ENCODE peak calls at places on chromosome 20, in four cellular contexts. T is fibroblast of pulmonary artery, C is choroid plexus epithelial cell, R is epithelial cell of proximal tubule. F is an unnamed sample.

GRCh38 chr20:16514145-16514544 is 59.1 kb downstream of the KIF16B start:
- DNase-seq in R (no peak), C (no peak), T (no peak), F (no peak)

GRCh38 chr20:46811328-46812084 is 83.1 kb upstream of the EYA2 start:
- DNase-seq in R (no peak), C (no peak), T (no peak), F (peak; percentile 8)

GRCh38 chr20:52209154-52209571 is 17.6 kb upstream of the ZFP64 start:
- DNase-seq in C (no peak), R (no peak), T (no peak), F (no peak)

GRCh38 chr20:62743777-62744317 is 35.2 kb downstream of the NTSR1 start:
- DNase-seq in C (no peak), R (no peak), T (no peak), F (no peak)

GRCh38 chr20:57244627-57245214 is 21.7 kb downstream of the BMP7 start:
- DNase-seq in T (no peak), R (no peak), C (no peak), F (no peak)

GRCh38 chr20:62898970-62899632 is 27.2 kb downstream of the DIDO1 start:
- DNase-seq in T (no peak), R (no peak), C (no peak), F (no peak)

GRCh38 chr20:15675813-15676484 is 897.3 kb downstream of the KIF16B start:
- DNase-seq in R (no peak), C (no peak), T (no peak), F (no peak)

GRCh38 chr20:6402026-6402425 is 279.2 kb upstream of the FERMT1 start:
- DNase-seq in C (peak; percentile 62), R (no peak), T (no peak), F (no peak)

GRCh38 chr20:46992640-46993035 is 98.0 kb downstream of the EYA2 start:
- DNase-seq in C (no peak), R (no peak), T (no peak), F (no peak)

GRCh38 chr20:61450549-61450948 is 198.5 kb downstream of the CDH4 start:
- DNase-seq in C (no peak), T (no peak), R (no peak), F (no peak)

GRCh38 chr20:354298-354977 is 7.5 kb downstream of the NRSN2 start:
- DNase-seq in T (peak; percentile 82), R (no peak), C (peak; percentile 81), F (peak; percentile 76)

GRCh38 chr20:32920530-32921298 is 62.0 kb downstream of the EFCAB8 start:
- DNase-seq in C (no peak), T (no peak), R (no peak), F (no peak)

GRCh38 chr20:8912731-8913130 is 156.2 kb upstream of the PLCB4 start:
- DNase-seq in R (no peak), C (no peak), T (no peak), F (no peak)

GRCh38 chr20:60008130-60008808 is 50.0 kb downstream of the CDH26 start:
- DNase-seq in T (no peak), C (no peak), R (no peak), F (no peak)

GRCh38 chr20:19026901-19027644 is 185.4 kb upstream of the SLC24A3 start:
- DNase-seq in C (no peak), T (no peak), R (no peak), F (no peak)

GRCh38 chr20:58718121-58718563 is 25.5 kb downstream of the NPEPL1 start:
- DNase-seq in R (no peak), T (no peak), C (no peak), F (no peak)

GRCh38 chr20:33441142-33441955 is 2.2 kb downstream of the SNTA1 start:
- DNase-seq in R (no peak), C (no peak), T (no peak), F (no peak)

DNA sequence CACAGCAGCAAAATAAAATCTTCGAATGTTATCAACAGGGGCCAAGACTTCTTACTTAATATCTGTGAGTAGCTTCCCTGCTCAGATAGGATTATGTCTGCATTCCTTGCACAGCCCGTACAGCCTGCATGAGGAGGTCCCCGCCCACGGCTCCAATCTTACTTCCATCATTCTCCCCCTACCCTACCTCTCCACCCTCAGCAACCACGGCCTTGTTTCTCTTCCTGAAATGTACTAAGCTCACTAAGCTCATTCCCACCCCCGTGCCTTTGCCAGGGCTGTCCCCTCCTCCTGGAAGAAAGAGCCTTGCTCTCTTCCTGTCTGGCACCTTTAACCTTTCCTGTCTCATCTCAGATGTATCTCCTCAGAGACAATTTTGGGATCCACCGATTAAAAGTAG is 120.4 kb downstream of the BCAS1 start:
- DNase-seq in T (no peak), C (peak; percentile 37), R (no peak), F (no peak)
- H3K4me3 ChIP-seq in T (no peak overlapping the region), C (no peak overlapping the region), R (no peak overlapping the region), F (no peak overlapping the region)

DNA sequence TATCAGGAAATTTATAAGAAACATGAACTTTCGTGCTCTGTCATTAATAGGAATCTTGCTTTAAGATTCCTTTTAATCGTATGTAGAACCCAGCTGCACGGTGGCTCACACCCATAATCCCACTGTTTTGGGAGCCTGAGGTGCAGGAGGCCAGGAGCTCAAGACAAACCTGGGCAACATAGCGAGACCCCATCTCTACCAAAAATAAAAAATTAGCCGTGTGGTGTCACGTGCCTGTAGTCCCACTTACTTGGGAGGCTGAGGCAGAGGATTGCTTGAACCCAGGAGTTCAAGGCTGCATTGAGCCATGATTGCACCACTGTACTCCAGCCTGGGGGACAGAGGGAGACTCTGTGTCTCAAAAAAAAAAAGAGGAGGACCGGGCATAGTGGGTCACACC is 7.4 kb downstream of the PTPRA start:
- DNase-seq in C (no peak), R (no peak), T (no peak), F (no peak)
- H3K4me3 ChIP-seq in C (no peak overlapping the region), R (no peak overlapping the region), T (no peak overlapping the region), F (no peak overlapping the region)

GRCh38 chr20:38162149-38162548 is 2.9 kb downstream of the TGM2 start:
- DNase-seq in C (no peak), T (no peak), R (no peak), F (no peak)

GRCh38 chr20:38165089-38165965 is at the start of gene TGM2:
- DNase-seq in R (no peak), C (peak; percentile 77), T (peak; percentile 82), F (peak; percentile 67)

GRCh38 chr20:38162878-38163875 is 1.9 kb downstream of the TGM2 start:
- DNase-seq in C (no peak), R (no peak), T (no peak), F (no peak)

GRCh38 chr20:38164624-38165088 is 414 bp downstream of the TGM2 start:
- DNase-seq in T (no peak), C (no peak), R (no peak), F (no peak)

GRCh38 chr20:38164069-38164468 is 1.0 kb downstream of the TGM2 start:
- DNase-seq in R (no peak), T (no peak), C (no peak), F (no peak)
- H3K4me3 ChIP-seq in R (peak overlapping the region; percentile 85), T (peak overlapping the region; percentile 63), C (peak overlapping the region; percentile 71), F (no peak overlapping the region)

GRCh38 chr20:25197173-25197869 is 1.8 kb downstream of the ENTPD6 start:
- DNase-seq in R (no peak), T (no peak), C (no peak), F (no peak)
- H3K4me3 ChIP-seq in R (peak overlapping the region; percentile 95), T (no peak overlapping the region), C (peak overlapping the region; percentile 84), F (no peak overlapping the region)